ENCODE peak calls at places on chromosomes 4 and X, in five cellular contexts. V is upper lobe of right lung; E is activated CD4-positive, alpha-beta T cell treated with anti-CD3 and anti-CD28 coated beads, Interleukin-2, amount 10 ng/mL, durations not matched to agents 7 days and 5 days; A is C1 segment of cervical spinal cord; T is Calu3. N is an unnamed sample.

GRCh38 chrX:153684447-153685178 is 3.1 kb upstream of the SLC6A8 start:
- DNase-seq in V (peak), E (no peak), A (no peak), T (no peak), N (no peak)

GRCh38 chr4:96407651-96408342 is 567.9 kb downstream of the PDHA2 start:
- DNase-seq in V (no peak), E (no peak), A (no peak), T (no peak), N (no peak)

GRCh38 chrX:29478336-29479069 is 736.9 kb upstream of the MAGEB2 start:
- DNase-seq in V (no peak), E (no peak), A (no peak), T (peak), N (no peak)

GRCh38 chrX:40245411-40246140 is 147.8 kb upstream of the BCOR start:
- DNase-seq in V (peak), E (no peak), A (no peak), T (no peak), N (no peak)

GRCh38 chr4:8128096-8128856 is 30.3 kb downstream of the ABLIM2 start:
- DNase-seq in V (no peak), E (no peak), A (no peak), T (no peak), N (no peak)

GRCh38 chrX:13763489-13763888 is 28.9 kb downstream of the OFD1 start:
- DNase-seq in V (no peak), E (no peak), A (no peak), T (no peak), N (peak)

GRCh38 chr4:139763668-139764067 is 98.0 kb downstream of the MGST2 start:
- DNase-seq in V (no peak), E (no peak), A (no peak), T (no peak), N (no peak)

GRCh38 chr4:41569957-41570356 is 32.0 kb downstream of the LIMCH1 start:
- DNase-seq in V (no peak), E (no peak), A (no peak), T (no peak), N (no peak)

GRCh38 chr4:87946766-87947165 is 28.7 kb upstream of the SPP1 start:
- DNase-seq in V (no peak), E (no peak), A (no peak), T (no peak), N (no peak)

GRCh38 chr4:124583797-124584196 is 128.7 kb downstream of the ANKRD50 start:
- DNase-seq in V (no peak), E (no peak), A (no peak), T (no peak), N (no peak)

GRCh38 chr4:169745291-169745690 is 12.5 kb downstream of the HPF1 start:
- DNase-seq in V (no peak), E (no peak), A (no peak), T (no peak), N (no peak)

N was measured in amygdala.